ENCODE peak calls at places on chromosome 14, in eight cellular contexts. I is heart left ventricle, G is IMR-90, O is Peyer's patch, A is ovary, K is A549, V is upper lobe of left lung, W is lower leg skin. Q is an unnamed sample.

GRCh38 chr14:77804592-77804991 is 4.7 kb downstream of the ADCK1 start:
- DNase-seq in I (no peak), G (no peak), O (no peak), A (no peak), K (peak), V (no peak), W (no peak), Q (no peak)

GRCh38 chr14:102363182-102363952 is 626 bp downstream of the TECPR2 start:
- DNase-seq in I (peak), G (peak), O (no peak), A (no peak), K (peak), V (peak), W (peak), Q (peak)

GRCh38 chr14:74846968-74847549 is 28.9 kb downstream of the PROX2 start:
- DNase-seq in I (no peak), G (peak), O (no peak), A (no peak), K (no peak), V (no peak), W (no peak), Q (no peak)

GRCh38 chr14:99241314-99242035 is 30.5 kb downstream of the BCL11B start:
- DNase-seq in I (no peak), G (no peak), O (no peak), A (no peak), K (no peak), V (no peak), W (no peak), Q (no peak)

GRCh38 chr14:99579077-99579836 is 24.8 kb downstream of the CCDC85C start:
- DNase-seq in I (no peak), G (no peak), O (peak), A (no peak), K (peak), V (peak), W (peak), Q (no peak)

GRCh38 chr14:104353221-104353920 is 215.0 kb downstream of the KIF26A start:
- DNase-seq in I (no peak), G (no peak), O (no peak), A (peak), K (no peak), V (peak), W (no peak), Q (peak)

GRCh38 chr14:92666251-92666650 is 82.2 kb downstream of the LGMN start:
- DNase-seq in I (no peak), G (no peak), O (no peak), A (no peak), K (no peak), V (no peak), W (no peak), Q (no peak)

GRCh38 chr14:106442857-106443256 is 916.5 kb downstream of the TMEM121 start:
- DNase-seq in I (no peak), G (no peak), O (no peak), A (no peak), K (no peak), V (peak), W (no peak), Q (no peak)

GRCh38 chr14:91732439-91732838 is 553 bp upstream of the CATSPERB start:
- DNase-seq in I (no peak), G (no peak), O (no peak), A (no peak), K (no peak), V (no peak), W (no peak), Q (no peak)

GRCh38 chr14:89616425-89617141 is 199.6 kb upstream of the FOXN3 start:
- DNase-seq in I (no peak), G (peak), O (no peak), A (no peak), K (no peak), V (no peak), W (no peak), Q (no peak)

GRCh38 chr14:106556665-106557289 is 1030.4 kb downstream of the TMEM121 start:
- DNase-seq in I (peak), G (no peak), O (peak), A (no peak), K (peak), V (peak), W (no peak), Q (peak)

GRCh38 chr14:20802341-20803084 is at the start of gene RNASE1:
- DNase-seq in I (peak), G (no peak), O (peak), A (peak), K (peak), V (no peak), W (peak), Q (peak)

GRCh38 chr14:101202627-101203404 is 299.3 kb upstream of the RTL1 start:
- DNase-seq in I (no peak), G (no peak), O (no peak), A (peak), K (no peak), V (no peak), W (no peak), Q (no peak)

GRCh38 chr14:86654558-86655184 is 1124.7 kb downstream of the FLRT2 start:
- DNase-seq in I (peak), G (peak), O (no peak), A (peak), K (peak), V (no peak), W (no peak), Q (peak)

GRCh38 chr14:73338551-73338950 is 101.2 kb downstream of the PAPLN start:
- DNase-seq in I (no peak), G (no peak), O (no peak), A (no peak), K (no peak), V (no peak), W (no peak), Q (no peak)

GRCh38 chr14:24367506-24368214 is at the start of gene NFATC4:
- DNase-seq in I (peak), G (peak), O (peak), A (peak), K (peak), V (no peak), W (peak), Q (peak)

DNA sequence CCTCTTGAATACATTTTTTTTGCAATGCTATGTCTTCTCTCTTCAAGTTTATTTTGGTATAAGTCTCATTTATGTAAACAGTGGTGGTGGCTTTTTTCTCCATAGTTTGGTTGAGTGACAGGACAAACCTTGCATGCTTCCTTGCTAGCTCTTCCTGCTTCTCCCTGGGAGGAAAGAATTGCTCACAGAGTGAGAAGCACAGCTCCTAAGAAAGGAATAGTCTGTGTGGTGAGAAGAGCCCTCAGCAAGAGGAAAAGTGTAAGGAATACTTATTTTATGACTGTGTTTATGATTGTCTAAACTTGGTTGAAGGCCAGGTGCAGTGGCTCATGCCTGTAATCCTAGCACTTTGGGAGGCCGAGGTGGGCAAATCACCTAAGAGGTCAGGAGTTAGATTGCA is 11.5 kb downstream of the CCDC175 start:
- DNase-seq in I (no peak), G (peak), O (no peak), A (no peak), K (no peak), V (no peak), W (no peak), Q (no peak)
- TF ChIP-seq POLR2A in I (no peak), G (no peak), O (no peak), A (no peak), K (no peak), V (no peak), W (no peak), Q (no peak)

GRCh38 chr14:66758031-66758613 is 250.2 kb downstream of the GPHN start:
- DNase-seq in I (no peak), G (no peak), O (no peak), A (no peak), K (no peak), V (no peak), W (no peak), Q (no peak)
- TF ChIP-seq CTCF in I (no peak), G (no peak), O (no peak), A (no peak), K (no peak), V (no peak), W (no peak), Q (no peak)

GRCh38 chr14:49999216-49999761 is 106.4 kb downstream of the ARF6 start:
- DNase-seq in I (peak), G (peak), O (peak), A (peak), K (peak), V (no peak), W (peak), Q (peak)
- TF ChIP-seq POLR2A in I (peak), G (peak), O (peak), A (no peak), K (no peak), V (no peak), W (no peak), Q (peak)

GRCh38 chr14:61176686-61177085 is 104.5 kb downstream of the TMEM30B start:
- DNase-seq in I (no peak), G (no peak), O (no peak), A (no peak), K (no peak), V (no peak), W (no peak), Q (no peak)

GRCh38 chr14:61174395-61175386 is 106.4 kb downstream of the TMEM30B start:
- DNase-seq in I (no peak), G (peak), O (no peak), A (no peak), K (no peak), V (no peak), W (no peak), Q (no peak)

GRCh38 chr14:61168126-61168525 is 113.0 kb downstream of the TMEM30B start:
- DNase-seq in I (no peak), G (no peak), O (no peak), A (no peak), K (no peak), V (no peak), W (no peak), Q (no peak)

GRCh38 chr14:61167642-61168041 is 113.5 kb downstream of the TMEM30B start:
- DNase-seq in I (no peak), G (no peak), O (no peak), A (no peak), K (no peak), V (no peak), W (no peak), Q (no peak)

GRCh38 chr14:61171687-61172086 is 109.5 kb downstream of the TMEM30B start:
- DNase-seq in I (no peak), G (no peak), O (no peak), A (no peak), K (no peak), V (no peak), W (no peak), Q (no peak)
- TF ChIP-seq CTCF in I (no peak), G (no peak), O (no peak), A (no peak), K (no peak), V (no peak), W (no peak), Q (no peak)

GRCh38 chr14:68786491-68787234 is 6.2 kb downstream of the ZFP36L1 start:
- DNase-seq in I (peak), G (peak), O (no peak), A (no peak), K (peak), V (no peak), W (no peak), Q (no peak)
- TF ChIP-seq POLR2A in I (no peak), G (no peak), O (no peak), A (no peak), K (no peak), V (peak), W (no peak), Q (no peak)

DNA sequence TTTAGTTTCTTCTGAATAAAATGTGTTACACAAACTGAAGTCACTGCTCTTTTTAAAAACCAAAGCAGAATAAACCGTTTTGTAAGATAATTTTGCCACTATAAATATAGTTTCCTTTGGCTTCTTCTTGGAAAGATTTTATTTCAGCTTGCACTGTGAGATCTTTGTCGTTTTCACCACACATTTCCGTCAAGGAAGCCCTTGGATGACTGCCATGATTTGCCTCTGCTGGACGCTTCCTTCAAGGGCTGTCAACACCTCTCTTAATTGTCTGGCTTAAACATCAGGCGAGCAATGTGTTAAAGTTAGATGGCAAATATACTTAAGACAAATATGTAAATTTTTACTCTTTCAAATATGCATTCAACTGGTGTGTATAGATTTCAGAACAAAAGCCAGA is 624.1 kb downstream of the DIO2 start:
- DNase-seq in I (no peak), G (no peak), O (no peak), A (no peak), K (no peak), V (no peak), W (no peak), Q (no peak)
- TF ChIP-seq CTCF in I (no peak), G (no peak), O (no peak), A (no peak), K (no peak), V (no peak), W (no peak), Q (no peak)

GRCh38 chr14:54486685-54487084 is 2.1 kb downstream of the GMFB start:
- DNase-seq in I (no peak), G (no peak), O (no peak), A (no peak), K (no peak), V (no peak), W (no peak), Q (no peak)

GRCh38 chr14:54488646-54489317 is at the start of gene GMFB:
- DNase-seq in I (peak), G (peak), O (peak), A (peak), K (peak), V (peak), W (peak), Q (peak)

GRCh38 chr14:54488318-54488645 is 498 bp downstream of the GMFB start:
- DNase-seq in I (no peak), G (no peak), O (no peak), A (no peak), K (no peak), V (no peak), W (no peak), Q (no peak)

GRCh38 chr14:54489318-54489683 is 521 bp upstream of the GMFB start:
- DNase-seq in I (no peak), G (no peak), O (no peak), A (no peak), K (no peak), V (no peak), W (no peak), Q (no peak)

DNA sequence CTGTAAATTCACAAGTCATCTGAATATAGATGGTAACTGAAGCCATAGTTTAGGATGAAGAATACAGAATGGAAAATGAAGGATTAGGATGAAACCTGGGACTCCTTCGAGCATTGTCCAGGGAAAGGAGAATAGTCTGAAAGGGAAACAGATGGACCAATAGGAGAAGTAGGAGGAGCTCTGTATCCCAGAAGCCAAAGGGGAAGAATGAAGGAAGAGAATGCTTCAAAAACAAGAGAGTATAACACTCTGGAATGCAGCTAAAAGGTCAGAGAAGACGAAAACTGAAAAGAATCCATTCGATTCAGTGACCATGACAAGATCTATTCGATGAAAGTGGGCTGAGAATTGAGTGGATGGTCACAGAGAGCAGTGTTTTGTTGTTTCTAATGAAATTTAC is 1.0 kb downstream of the GMFB start:
- DNase-seq in I (no peak), G (peak), O (no peak), A (no peak), K (peak), V (no peak), W (no peak), Q (no peak)
- TF ChIP-seq POLR2A in I (no peak), G (no peak), O (no peak), A (no peak), K (no peak), V (no peak), W (no peak), Q (no peak)

DNA sequence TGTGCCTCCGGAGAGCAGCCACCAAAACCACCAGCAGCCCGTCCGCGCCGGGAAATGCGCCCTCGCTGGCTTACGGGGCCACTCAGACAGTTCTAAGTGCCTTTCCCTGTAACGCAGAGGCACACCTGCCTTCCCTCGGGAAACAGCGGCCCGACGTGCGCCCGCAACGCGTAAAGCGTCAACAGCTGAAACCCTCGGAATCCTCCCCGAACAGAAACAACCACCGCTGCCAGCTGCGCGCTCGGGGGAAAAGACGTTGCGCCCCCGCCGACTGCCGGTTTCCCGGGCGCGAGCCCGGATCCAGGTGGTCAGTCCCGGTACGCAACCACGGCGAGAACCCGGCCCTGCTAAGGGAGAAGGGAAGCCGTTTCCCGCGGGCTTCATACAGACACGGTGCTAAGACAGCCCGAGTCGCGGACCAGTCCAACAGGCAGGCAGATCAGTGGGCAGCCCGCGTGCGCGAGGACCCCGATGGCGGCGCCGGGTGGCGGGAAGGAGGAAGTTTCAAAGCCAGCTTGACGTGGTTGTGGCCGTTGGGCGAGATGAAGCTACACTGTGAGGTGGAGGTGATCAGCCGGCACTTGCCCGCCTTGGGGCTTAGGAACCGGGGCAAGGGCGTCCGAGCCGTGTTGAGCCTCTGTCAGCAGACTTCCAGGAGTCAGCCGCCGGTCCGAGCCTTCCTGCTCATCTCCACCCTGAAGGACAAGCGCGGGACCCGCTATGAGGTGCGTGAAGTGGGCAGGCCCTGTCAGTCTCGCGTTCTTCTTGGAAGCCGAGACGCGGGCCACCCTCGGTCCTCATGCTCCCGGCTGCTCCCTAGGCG is at the start of gene LRR1:
- DNase-seq in I (peak), G (peak), O (peak), A (peak), K (peak), V (peak), W (peak), Q (peak)
- TF ChIP-seq CTCF in I (no peak), G (no peak), O (peak), A (peak), K (no peak), V (no peak), W (no peak), Q (peak)